ENCODE peak calls at places on chromosomes 4 and X, in ten cellular contexts. S, V, M, E, X, K, N, Q, T and G are unnamed samples.
A peak's percentile ranks its signal among the peaks of the same experiment; 100 is the strongest.

GRCh38 chr4:112173593-112174559 is 28.6 kb downstream of the FAM241A start:
- DNase-seq in S (peak; percentile 84), V (no peak), M (no peak), E (no peak), X (no peak), K (no peak), N (no peak), Q (no peak), T (no peak), G (no peak)

GRCh38 chrX:50853399-50853798 is 39.4 kb upstream of the SHROOM4 start:
- DNase-seq in S (no peak), V (no peak), M (no peak), E (no peak), X (no peak), K (no peak), N (no peak), Q (no peak), T (no peak), G (no peak)

GRCh38 chrX:153865685-153866084 is 20.3 kb downstream of the L1CAM start:
- DNase-seq in S (no peak), V (no peak), M (no peak), E (no peak), X (no peak), K (no peak), N (no peak), Q (no peak), T (no peak), G (no peak)

GRCh38 chr4:3640587-3640962 is 108.4 kb upstream of the LRPAP1 start:
- DNase-seq in S (no peak), V (no peak), M (no peak), E (no peak), X (peak; percentile 29), K (no peak), N (no peak), Q (no peak), T (no peak), G (no peak)

GRCh38 chrX:43679058-43679457 is 23.0 kb downstream of the MAOA start:
- DNase-seq in S (no peak), V (no peak), M (no peak), E (no peak), X (no peak), K (no peak), N (no peak), Q (no peak), T (no peak), G (no peak)

GRCh38 chrX:19863237-19864223 is 23.9 kb downstream of the SH3KBP1 start:
- DNase-seq in S (peak; percentile 54), V (no peak), M (no peak), E (no peak), X (no peak), K (no peak), N (no peak), Q (no peak), T (no peak), G (no peak)

GRCh38 chrX:39165185-39165584 is 363.9 kb downstream of the MID1IP1 start:
- DNase-seq in S (no peak), V (no peak), M (no peak), E (no peak), X (no peak), K (no peak), N (no peak), Q (no peak), T (no peak), G (no peak)

GRCh38 chr4:15753786-15754185 is 24.3 kb upstream of the CD38 start:
- DNase-seq in S (no peak), V (no peak), M (peak; percentile 91), E (no peak), X (no peak), K (no peak), N (no peak), Q (no peak), T (no peak), G (no peak)

GRCh38 chr4:70739496-70740337 is 18.0 kb downstream of the RUFY3 start:
- DNase-seq in S (no peak), V (peak; percentile 21), M (no peak), E (no peak), X (no peak), K (no peak), N (no peak), Q (no peak), T (no peak), G (no peak)

GRCh38 chr4:55444822-55445221 is 49.1 kb downstream of the TMEM165 start:
- DNase-seq in S (peak; percentile 37), V (no peak), M (no peak), E (no peak), X (no peak), K (peak; percentile 50), N (no peak), Q (peak; percentile 41), T (no peak), G (no peak)

GRCh38 chr4:165199286-165199685 is 8.1 kb upstream of the KLHL2 start:
- DNase-seq in S (peak; percentile 29), V (no peak), M (no peak), E (no peak), X (no peak), K (peak; percentile 53), N (no peak), Q (no peak), T (no peak), G (no peak)

GRCh38 chrX:39772057-39772832 is 325.5 kb downstream of the BCOR start:
- DNase-seq in S (peak; percentile 42), V (peak; percentile 71), M (no peak), E (no peak), X (peak; percentile 47), K (peak; percentile 58), N (no peak), Q (peak; percentile 62), T (no peak), G (peak; percentile 24)

GRCh38 chr4:139171878-139172691 is 4.9 kb downstream of the ELF2 start:
- DNase-seq in S (peak; percentile 88), V (peak; percentile 43), M (no peak), E (no peak), X (no peak), K (peak; percentile 39), N (no peak), Q (no peak), T (no peak), G (no peak)

GRCh38 chr4:133598779-133599178 is 449.7 kb downstream of the PCDH10 start:
- DNase-seq in S (no peak), V (peak; percentile 8), M (no peak), E (no peak), X (no peak), K (no peak), N (no peak), Q (no peak), T (no peak), G (no peak)

GRCh38 chrX:10254746-10255145 is 98.0 kb downstream of the CLCN4 start:
- DNase-seq in S (peak; percentile 52), V (peak; percentile 1), M (no peak), E (no peak), X (no peak), K (no peak), N (no peak), Q (no peak), T (no peak), G (no peak)

GRCh38 chrX:107776649-107777535 is 641 bp upstream of the NCBP2L start:
- DNase-seq in S (peak; percentile 90), V (peak; percentile 88), M (peak; percentile 81), E (peak; percentile 47), X (peak; percentile 84), K (peak; percentile 89), N (peak; percentile 89), Q (peak; percentile 92), T (peak; percentile 87), G (peak; percentile 85)

GRCh38 chrX:119040432-119040831 is 32.4 kb upstream of the CT47C1 start:
- DNase-seq in S (no peak), V (no peak), M (no peak), E (no peak), X (no peak), K (peak; percentile 15), N (no peak), Q (no peak), T (no peak), G (no peak)

GRCh38 chr4:6451309-6451708 is 21.1 kb downstream of the PPP2R2C start:
- DNase-seq in S (no peak), V (no peak), M (no peak), E (no peak), X (no peak), K (no peak), N (no peak), Q (no peak), T (no peak), G (no peak)

GRCh38 chr4:184348311-184349233 is 125.8 kb downstream of the IRF2 start:
- DNase-seq in S (peak; percentile 69), V (no peak), M (no peak), E (no peak), X (no peak), K (no peak), N (no peak), Q (peak; percentile 51), T (no peak), G (no peak)

GRCh38 chr4:44760142-44760898 is 34.0 kb upstream of the GNPDA2 start:
- DNase-seq in S (peak; percentile 51), V (peak; percentile 60), M (no peak), E (no peak), X (no peak), K (peak; percentile 64), N (no peak), Q (no peak), T (no peak), G (peak; percentile 7)
- TF ChIP-seq CTCF in S (peak; percentile 46), V (peak; percentile 76), M (peak; percentile 25), E (peak; percentile 73), X (peak; percentile 52), K (peak; percentile 49), N (peak; percentile 17), Q (peak; percentile 53), T (peak; percentile 18), G (peak; percentile 53)

DNA sequence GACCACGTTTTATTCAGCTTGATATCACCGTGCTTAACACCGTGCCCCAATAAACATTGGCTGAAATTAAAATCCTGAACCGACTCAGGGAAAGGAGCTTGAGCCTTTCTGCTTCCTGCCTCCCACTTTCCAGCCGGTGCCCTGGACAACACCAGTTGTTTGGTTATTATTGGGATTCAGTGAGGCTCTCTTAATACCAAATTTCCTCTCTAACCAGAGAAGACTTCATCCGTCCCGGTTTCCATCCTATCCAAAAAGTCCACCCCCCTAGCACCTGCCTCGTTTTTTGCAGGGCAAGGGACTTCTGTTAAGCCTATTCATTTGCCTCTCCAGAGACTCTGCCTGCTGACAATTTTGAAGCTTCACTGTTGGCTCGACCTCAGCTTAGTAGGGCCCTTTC is 649 bp upstream of the PRSS12 start:
- DNase-seq in S (no peak), V (peak; percentile 27), M (no peak), E (no peak), X (no peak), K (no peak), N (no peak), Q (peak; percentile 20), T (no peak), G (no peak)
- TF ChIP-seq CTCF in S (no peak), V (no peak), M (no peak), E (no peak), X (no peak), K (no peak), N (no peak), Q (no peak), T (no peak), G (no peak)

GRCh38 chr4:11720292-11720691 is 291.6 kb upstream of the HS3ST1 start:
- DNase-seq in S (peak; percentile 76), V (peak; percentile 45), M (peak; percentile 7), E (no peak), X (no peak), K (peak; percentile 60), N (no peak), Q (peak; percentile 30), T (no peak), G (peak; percentile 30)
- TF ChIP-seq CTCF in S (peak; percentile 94), V (peak; percentile 65), M (peak; percentile 41), E (peak; percentile 76), X (peak; percentile 71), K (peak; percentile 87), N (peak; percentile 32), Q (peak; percentile 71), T (peak; percentile 18), G (peak; percentile 58)

GRCh38 chr4:151644625-151645024 is 116.2 kb downstream of the GATB start:
- DNase-seq in S (peak; percentile 18), V (peak; percentile 81), M (no peak), E (peak; percentile 27), X (no peak), K (no peak), N (no peak), Q (peak; percentile 54), T (no peak), G (no peak)
- TF ChIP-seq CTCF in S (peak; percentile 49), V (peak; percentile 75), M (no peak), E (peak; percentile 61), X (peak; percentile 19), K (peak; percentile 56), N (no peak), Q (no peak), T (no peak), G (peak; percentile 39)